ENCODE peak calls at places on chromosome 12, in four cellular contexts. J, Z, C and N are unnamed samples.

GRCh38 chr12:124445826-124446225 is 121.6 kb downstream of the NCOR2 start:
- DNase-seq in J (no peak), Z (no peak), C (no peak), N (no peak)

GRCh38 chr12:13864081-13864673 is 117.2 kb downstream of the GRIN2B start:
- DNase-seq in J (peak), Z (peak), C (peak), N (peak)

GRCh38 chr12:104998423-104999346 is 12.6 kb downstream of the NOPCHAP1 start:
- DNase-seq in J (no peak), Z (no peak), C (no peak), N (no peak)

GRCh38 chr12:23862746-23863145 is 86.7 kb downstream of the SOX5 start:
- DNase-seq in J (no peak), Z (no peak), C (no peak), N (no peak)

GRCh38 chr12:56288705-56289387 is 11.3 kb downstream of the CS start:
- DNase-seq in J (no peak), Z (peak), C (no peak), N (no peak)

GRCh38 chr12:81270385-81270784 is 192.5 kb downstream of the ACSS3 start:
- DNase-seq in J (no peak), Z (no peak), C (no peak), N (no peak)

GRCh38 chr12:105433804-105434203 is 103.3 kb downstream of the C12orf75 start:
- DNase-seq in J (no peak), Z (no peak), C (peak), N (no peak)

GRCh38 chr12:88895634-88896033 is 315.4 kb upstream of the KITLG start:
- DNase-seq in J (no peak), Z (peak), C (no peak), N (no peak)

GRCh38 chr12:49489720-49490119 is 49.1 kb upstream of the KCNH3 start:
- DNase-seq in J (no peak), Z (no peak), C (peak), N (no peak)

GRCh38 chr12:72207094-72207493 is 65.1 kb upstream of the TRHDE start:
- DNase-seq in J (no peak), Z (no peak), C (no peak), N (no peak)

GRCh38 chr12:104219361-104219892 is 3.8 kb downstream of the TXNRD1 start:
- DNase-seq in J (no peak), Z (peak), C (peak), N (no peak)

GRCh38 chr12:40953076-40953475 is 235.0 kb upstream of the PDZRN4 start:
- DNase-seq in J (no peak), Z (no peak), C (no peak), N (no peak)

GRCh38 chr12:15662303-15662980 is 126.7 kb downstream of the EPS8 start:
- DNase-seq in J (no peak), Z (no peak), C (peak), N (no peak)

GRCh38 chr12:2265461-2266167 is 212.8 kb downstream of the CACNA1C start:
- DNase-seq in J (no peak), Z (no peak), C (no peak), N (no peak)

GRCh38 chr12:131482199-131482598 is 228.7 kb upstream of the SFSWAP start:
- DNase-seq in J (no peak), Z (peak), C (no peak), N (no peak)

GRCh38 chr12:124442281-124442680 is 125.1 kb downstream of the NCOR2 start:
- DNase-seq in J (no peak), Z (no peak), C (no peak), N (no peak)